ENCODE peak calls at places on chromosomes 13 and 19, in seven cellular contexts. One of them, this sample, is unnamed.

GRCh38 chr13:78598933-78599332 is 4.4 kb downstream of the POU4F1 start:
- DNase-seq in neuronal stem cell: no peak
- DNase-seq in trophoblast cell: no peak
- DNase-seq in H1: no peak
- DNase-seq in H9: no peak
- DNase-seq in mesenchymal stem cell: no peak
- DNase-seq in mesendoderm: no peak
- DNase-seq in this sample: no peak

GRCh38 chr13:23321534-23322241 is 111.8 kb downstream of the SACS start:
- DNase-seq in neuronal stem cell: no peak
- DNase-seq in trophoblast cell: peak; percentile 67
- DNase-seq in H1: no peak
- DNase-seq in H9: no peak
- DNase-seq in mesenchymal stem cell: peak; percentile 93
- DNase-seq in mesendoderm: no peak
- DNase-seq in this sample: peak; percentile 94

GRCh38 chr13:46134961-46135522 is 30.2 kb upstream of the CPB2 start:
- DNase-seq in neuronal stem cell: no peak
- DNase-seq in trophoblast cell: peak; percentile 93
- DNase-seq in H1: no peak
- DNase-seq in H9: peak; percentile 48
- DNase-seq in mesenchymal stem cell: no peak
- DNase-seq in mesendoderm: peak; percentile 77
- DNase-seq in this sample: peak; percentile 2

GRCh38 chr19:28686741-28687140 is 526.2 kb downstream of the UQCRFS1 start:
- DNase-seq in neuronal stem cell: no peak
- DNase-seq in trophoblast cell: no peak
- DNase-seq in H1: no peak
- DNase-seq in H9: no peak
- DNase-seq in mesenchymal stem cell: no peak
- DNase-seq in mesendoderm: no peak
- DNase-seq in this sample: no peak

GRCh38 chr13:67036694-67037093 is 193.4 kb downstream of the PCDH9 start:
- DNase-seq in neuronal stem cell: no peak
- DNase-seq in trophoblast cell: no peak
- DNase-seq in H1: no peak
- DNase-seq in H9: no peak
- DNase-seq in mesenchymal stem cell: no peak
- DNase-seq in mesendoderm: no peak
- DNase-seq in this sample: no peak

GRCh38 chr13:83378901-83379300 is 503.4 kb downstream of the SLITRK1 start:
- DNase-seq in neuronal stem cell: no peak
- DNase-seq in trophoblast cell: no peak
- DNase-seq in H1: no peak
- DNase-seq in H9: no peak
- DNase-seq in mesenchymal stem cell: no peak
- DNase-seq in mesendoderm: no peak
- DNase-seq in this sample: peak; percentile 47

GRCh38 chr19:16593181-16593580 is 21.0 kb upstream of the SLC35E1 start:
- DNase-seq in neuronal stem cell: no peak
- DNase-seq in trophoblast cell: no peak
- DNase-seq in H1: no peak
- DNase-seq in H9: no peak
- DNase-seq in mesenchymal stem cell: no peak
- DNase-seq in mesendoderm: no peak
- DNase-seq in this sample: no peak

GRCh38 chr19:14476663-14477401 is 1.7 kb upstream of the PTGER1 start:
- DNase-seq in neuronal stem cell: no peak
- DNase-seq in trophoblast cell: peak; percentile 75
- DNase-seq in H1: peak; percentile 50
- DNase-seq in H9: no peak
- DNase-seq in mesenchymal stem cell: peak; percentile 68
- DNase-seq in mesendoderm: peak; percentile 64
- DNase-seq in this sample: peak; percentile 88

GRCh38 chr13:31768351-31768750 is 29.0 kb downstream of the RXFP2 start:
- DNase-seq in neuronal stem cell: no peak
- DNase-seq in trophoblast cell: no peak
- DNase-seq in H1: no peak
- DNase-seq in H9: no peak
- DNase-seq in mesenchymal stem cell: no peak
- DNase-seq in mesendoderm: no peak
- DNase-seq in this sample: no peak

GRCh38 chr13:59447846-59448620 is 715.7 kb downstream of the DIAPH3 start:
- DNase-seq in neuronal stem cell: peak; percentile 35
- DNase-seq in trophoblast cell: peak; percentile 80
- DNase-seq in H1: no peak
- DNase-seq in H9: peak; percentile 73
- DNase-seq in mesenchymal stem cell: no peak
- DNase-seq in mesendoderm: peak; percentile 94
- DNase-seq in this sample: peak; percentile 75

GRCh38 chr13:40480915-40481525 is 185.4 kb downstream of the FOXO1 start:
- DNase-seq in neuronal stem cell: no peak
- DNase-seq in trophoblast cell: no peak
- DNase-seq in H1: no peak
- DNase-seq in H9: no peak
- DNase-seq in mesenchymal stem cell: no peak
- DNase-seq in mesendoderm: no peak
- DNase-seq in this sample: no peak

GRCh38 chr13:44211286-44211685 is 162.3 kb upstream of the SERP2 start:
- DNase-seq in neuronal stem cell: no peak
- DNase-seq in trophoblast cell: no peak
- DNase-seq in H1: no peak
- DNase-seq in H9: no peak
- DNase-seq in mesenchymal stem cell: no peak
- DNase-seq in mesendoderm: peak; percentile 23
- DNase-seq in this sample: no peak

GRCh38 chr19:47418595-47419036 is 711 bp downstream of the MEIS3 start:
- DNase-seq in neuronal stem cell: no peak
- DNase-seq in trophoblast cell: no peak
- DNase-seq in H1: peak; percentile 64
- DNase-seq in H9: no peak
- DNase-seq in mesenchymal stem cell: no peak
- DNase-seq in mesendoderm: no peak
- DNase-seq in this sample: no peak

GRCh38 chr13:111178417-111178816 is 63.3 kb downstream of the ARHGEF7 start:
- DNase-seq in neuronal stem cell: no peak
- DNase-seq in trophoblast cell: no peak
- DNase-seq in H1: no peak
- DNase-seq in H9: no peak
- DNase-seq in mesenchymal stem cell: no peak
- DNase-seq in mesendoderm: no peak
- DNase-seq in this sample: no peak

DNA sequence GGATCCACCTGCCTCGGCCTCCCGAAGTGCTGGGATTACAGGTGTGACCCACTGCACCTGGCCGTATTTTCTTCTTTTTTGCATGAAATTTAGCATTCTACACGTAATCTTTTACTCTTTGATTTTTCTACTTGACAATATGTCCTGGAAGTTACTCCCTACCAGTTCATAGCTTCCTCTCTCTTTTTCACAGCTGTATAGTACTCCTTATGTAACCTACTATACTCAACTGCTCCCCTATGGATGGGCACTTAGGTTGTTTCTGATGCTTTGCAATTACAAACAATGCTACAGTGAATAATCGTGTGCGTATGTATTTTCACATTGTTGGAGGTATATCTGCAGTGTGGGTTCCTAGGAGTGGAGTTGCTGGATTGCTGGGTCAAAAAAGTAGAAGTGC is 90.5 kb upstream of the FARP1 start:
- DNase-seq in neuronal stem cell: no peak
- DNase-seq in trophoblast cell: no peak
- DNase-seq in H1: no peak
- DNase-seq in H9: no peak
- DNase-seq in mesenchymal stem cell: no peak
- DNase-seq in mesendoderm: no peak
- DNase-seq in this sample: no peak
- H2AK5ac ChIP-seq in neuronal stem cell: no peak overlapping the region
- H2AK5ac ChIP-seq in trophoblast cell: no peak overlapping the region
- H2AK5ac ChIP-seq in H1: no peak overlapping the region
- H2AK5ac ChIP-seq in H9: no peak overlapping the region
- H2AK5ac ChIP-seq in mesenchymal stem cell: no peak overlapping the region
- H2AK5ac ChIP-seq in mesendoderm: no peak overlapping the region
- H2AK5ac ChIP-seq in this sample: no peak overlapping the region

DNA sequence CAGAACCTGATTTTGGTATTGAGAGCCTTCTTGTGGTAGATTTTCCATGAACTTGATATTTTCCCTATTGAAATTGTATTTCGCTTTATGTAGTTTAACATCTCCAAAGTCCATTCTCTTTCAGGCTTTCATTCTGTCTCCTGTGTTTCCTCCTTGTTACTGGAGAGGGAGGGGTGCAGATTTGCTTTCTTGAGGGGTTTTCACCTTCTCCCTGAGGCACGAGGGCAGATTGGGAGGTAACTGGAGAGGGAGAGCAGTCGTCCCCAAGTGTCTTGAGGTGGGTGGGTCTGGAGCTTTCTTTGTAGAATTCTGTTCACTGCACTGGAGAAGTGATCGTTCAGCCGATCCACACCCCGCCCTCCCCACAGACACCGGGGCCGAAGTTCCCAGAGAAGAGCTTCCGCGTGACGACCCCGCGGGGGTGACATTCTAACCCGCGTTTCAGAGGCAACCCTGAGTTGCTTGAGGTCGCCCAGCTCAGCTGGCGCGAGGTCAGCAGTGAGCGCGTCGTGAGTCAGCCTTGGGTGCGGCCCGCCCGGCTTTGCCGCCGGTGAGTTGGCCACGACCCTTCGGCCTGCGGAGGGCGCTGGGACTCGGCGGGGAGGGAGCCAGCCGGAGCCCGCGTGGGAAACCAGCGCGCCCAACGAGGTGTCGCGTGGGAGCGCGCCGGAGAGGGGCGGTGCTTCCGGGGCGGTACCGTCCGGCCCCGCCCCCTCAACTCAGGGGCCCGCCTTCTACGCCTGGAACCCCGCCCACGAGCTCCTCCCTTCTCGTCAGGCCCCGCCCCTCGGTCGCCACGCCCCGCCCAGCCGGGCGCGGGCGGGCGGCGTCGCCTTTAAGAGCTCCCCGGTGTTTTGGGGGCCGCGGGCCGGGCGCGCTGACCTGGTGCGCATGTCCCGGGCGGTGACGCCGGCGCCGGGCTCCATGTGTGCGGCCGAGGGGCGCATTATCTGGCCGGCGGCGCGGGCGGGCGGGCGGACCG is at the start of gene GATAD2A:
- DNase-seq in neuronal stem cell: peak; percentile 96
- DNase-seq in trophoblast cell: peak; percentile 95
- DNase-seq in H1: peak; percentile 98
- DNase-seq in H9: peak; percentile 84
- DNase-seq in mesenchymal stem cell: peak; percentile 91
- DNase-seq in mesendoderm: peak; percentile 93
- DNase-seq in this sample: peak; percentile 89
- H2AK5ac ChIP-seq in neuronal stem cell: peak within 1 kb of the TSS; percentile 70
- H2AK5ac ChIP-seq in trophoblast cell: peak within 1 kb of the TSS; percentile 71
- H2AK5ac ChIP-seq in H1: no peak within 1 kb of the TSS
- H2AK5ac ChIP-seq in H9: no peak within 1 kb of the TSS
- H2AK5ac ChIP-seq in mesenchymal stem cell: no peak within 1 kb of the TSS
- H2AK5ac ChIP-seq in mesendoderm: no peak within 1 kb of the TSS
- H2AK5ac ChIP-seq in this sample: peak within 1 kb of the TSS; percentile 88

DNA sequence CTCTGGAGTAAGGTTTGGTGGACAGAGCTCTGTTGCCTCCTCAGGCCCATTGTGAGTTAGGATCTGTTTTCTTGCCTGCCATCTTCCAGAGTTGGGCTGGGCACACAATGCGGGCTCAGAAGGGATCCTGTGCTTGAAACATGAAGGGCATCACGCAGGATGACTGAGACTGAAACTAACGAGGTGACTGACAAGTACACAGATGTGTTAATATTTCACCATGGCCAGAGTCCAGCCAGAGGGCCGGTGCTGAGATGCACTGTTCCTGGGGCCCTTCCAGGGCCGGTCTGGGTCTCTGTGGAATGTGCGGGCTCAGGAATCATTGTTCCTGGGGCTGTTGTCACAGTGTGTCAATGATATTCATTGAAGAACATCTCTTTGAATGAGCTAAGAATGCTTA is 163.7 kb downstream of the URI1 start:
- DNase-seq in neuronal stem cell: no peak
- DNase-seq in trophoblast cell: peak; percentile 7
- DNase-seq in H1: no peak
- DNase-seq in H9: no peak
- DNase-seq in mesenchymal stem cell: no peak
- DNase-seq in mesendoderm: no peak
- DNase-seq in this sample: no peak
- H2AK5ac ChIP-seq in neuronal stem cell: no peak overlapping the region
- H2AK5ac ChIP-seq in trophoblast cell: no peak overlapping the region
- H2AK5ac ChIP-seq in H1: no peak overlapping the region
- H2AK5ac ChIP-seq in H9: no peak overlapping the region
- H2AK5ac ChIP-seq in mesenchymal stem cell: no peak overlapping the region
- H2AK5ac ChIP-seq in mesendoderm: no peak overlapping the region
- H2AK5ac ChIP-seq in this sample: no peak overlapping the region

GRCh38 chr13:20823071-20823470 is 49.3 kb upstream of the EEF1AKMT1 start:
- DNase-seq in neuronal stem cell: no peak
- DNase-seq in trophoblast cell: peak; percentile 65
- DNase-seq in H1: no peak
- DNase-seq in H9: no peak
- DNase-seq in mesenchymal stem cell: no peak
- DNase-seq in mesendoderm: no peak
- DNase-seq in this sample: peak; percentile 22
- H2AK5ac ChIP-seq in neuronal stem cell: no peak overlapping the region
- H2AK5ac ChIP-seq in trophoblast cell: no peak overlapping the region
- H2AK5ac ChIP-seq in H1: no peak overlapping the region
- H2AK5ac ChIP-seq in H9: no peak overlapping the region
- H2AK5ac ChIP-seq in mesenchymal stem cell: no peak overlapping the region
- H2AK5ac ChIP-seq in mesendoderm: no peak overlapping the region
- H2AK5ac ChIP-seq in this sample: no peak overlapping the region

GRCh38 chr19:54460230-54461005 is 3.2 kb downstream of the LENG9 start:
- DNase-seq in neuronal stem cell: no peak
- DNase-seq in trophoblast cell: no peak
- DNase-seq in H1: no peak
- DNase-seq in H9: no peak
- DNase-seq in mesenchymal stem cell: no peak
- DNase-seq in mesendoderm: no peak
- DNase-seq in this sample: no peak
- H2AK5ac ChIP-seq in neuronal stem cell: no peak overlapping the region
- H2AK5ac ChIP-seq in trophoblast cell: no peak overlapping the region
- H2AK5ac ChIP-seq in H1: no peak overlapping the region
- H2AK5ac ChIP-seq in H9: no peak overlapping the region
- H2AK5ac ChIP-seq in mesenchymal stem cell: no peak overlapping the region
- H2AK5ac ChIP-seq in mesendoderm: no peak overlapping the region
- H2AK5ac ChIP-seq in this sample: peak overlapping the region; percentile 16

GRCh38 chr13:77519808-77520207 is 15.7 kb upstream of the SCEL start:
- DNase-seq in neuronal stem cell: no peak
- DNase-seq in trophoblast cell: no peak
- DNase-seq in H1: no peak
- DNase-seq in H9: no peak
- DNase-seq in mesenchymal stem cell: no peak
- DNase-seq in mesendoderm: no peak
- DNase-seq in this sample: no peak

GRCh38 chr13:77523386-77523785 is 12.1 kb upstream of the SCEL start:
- DNase-seq in neuronal stem cell: no peak
- DNase-seq in trophoblast cell: no peak
- DNase-seq in H1: no peak
- DNase-seq in H9: no peak
- DNase-seq in mesenchymal stem cell: no peak
- DNase-seq in mesendoderm: no peak
- DNase-seq in this sample: no peak

GRCh38 chr13:77521194-77521593 is 14.3 kb upstream of the SCEL start:
- DNase-seq in neuronal stem cell: no peak
- DNase-seq in trophoblast cell: peak; percentile 57
- DNase-seq in H1: no peak
- DNase-seq in H9: no peak
- DNase-seq in mesenchymal stem cell: no peak
- DNase-seq in mesendoderm: peak; percentile 26
- DNase-seq in this sample: no peak

GRCh38 chr13:77522444-77522843 is 13.1 kb upstream of the SCEL start:
- DNase-seq in neuronal stem cell: no peak
- DNase-seq in trophoblast cell: no peak
- DNase-seq in H1: no peak
- DNase-seq in H9: no peak
- DNase-seq in mesenchymal stem cell: no peak
- DNase-seq in mesendoderm: no peak
- DNase-seq in this sample: no peak

GRCh38 chr13:77521595-77522367 is 13.7 kb upstream of the SCEL start:
- DNase-seq in neuronal stem cell: no peak
- DNase-seq in trophoblast cell: peak; percentile 81
- DNase-seq in H1: no peak
- DNase-seq in H9: peak; percentile 55
- DNase-seq in mesenchymal stem cell: no peak
- DNase-seq in mesendoderm: peak; percentile 96
- DNase-seq in this sample: no peak
- H2AK5ac ChIP-seq in neuronal stem cell: no peak overlapping the region
- H2AK5ac ChIP-seq in trophoblast cell: no peak overlapping the region
- H2AK5ac ChIP-seq in H1: no peak overlapping the region
- H2AK5ac ChIP-seq in H9: no peak overlapping the region
- H2AK5ac ChIP-seq in mesenchymal stem cell: no peak overlapping the region
- H2AK5ac ChIP-seq in mesendoderm: no peak overlapping the region
- H2AK5ac ChIP-seq in this sample: no peak overlapping the region